ENCODE peak calls at places on chromosomes 13 and 19, in nine cellular contexts. J is SW 1271, T is trophoblast cell, B is choroid plexus epithelial cell, H is NCI-H1436 treated with DMSO at 0.1 percent for 48 hours, P is T-helper 1 cell, K is Kasumi-1, G is NCI-H187, E is right cardiac atrium. Q is an unnamed sample.

GRCh38 chr13:104648291-104648690 is 1582.1 kb upstream of the SLC10A2 start:
- DNase-seq in J (no peak), T (no peak), B (no peak), H (no peak), P (no peak), K (no peak), G (no peak), E (no peak), Q (no peak)

GRCh38 chr13:29279859-29280258 is 315.6 kb downstream of the SLC7A1 start:
- DNase-seq in J (no peak), T (no peak), B (no peak), H (no peak), P (no peak), K (no peak), G (no peak), E (no peak), Q (no peak)

GRCh38 chr13:20544186-20544914 is 18.7 kb upstream of the CRYL1 start:
- DNase-seq in J (no peak), T (no peak), B (no peak), H (no peak), P (no peak), K (no peak), G (no peak), E (no peak), Q (no peak)

GRCh38 chr19:32296694-32297093 is 48.7 kb upstream of the ZNF507 start:
- DNase-seq in J (no peak), T (no peak), B (peak), H (no peak), P (no peak), K (no peak), G (no peak), E (no peak), Q (no peak)

GRCh38 chr19:13189600-13189999 is 39.4 kb downstream of the IER2 start:
- DNase-seq in J (no peak), T (no peak), B (peak), H (no peak), P (no peak), K (no peak), G (no peak), E (peak), Q (peak)

GRCh38 chr19:23774156-23774971 is 15.7 kb upstream of the ZNF681 start:
- DNase-seq in J (no peak), T (peak), B (peak), H (no peak), P (no peak), K (no peak), G (no peak), E (no peak), Q (no peak)

GRCh38 chr13:48156466-48156865 is 61.6 kb upstream of the MED4 start:
- DNase-seq in J (no peak), T (peak), B (no peak), H (no peak), P (peak), K (no peak), G (no peak), E (peak), Q (no peak)

GRCh38 chr19:41615207-41615606 is 11.7 kb downstream of the CEACAM4 start:
- DNase-seq in J (no peak), T (no peak), B (no peak), H (no peak), P (no peak), K (no peak), G (no peak), E (no peak), Q (no peak)

GRCh38 chr19:23547816-23548430 is 139.1 kb downstream of the ZNF675 start:
- DNase-seq in J (no peak), T (no peak), B (no peak), H (no peak), P (no peak), K (no peak), G (no peak), E (no peak), Q (no peak)

GRCh38 chr19:3184847-3185481 is 766 bp upstream of the NCLN start:
- DNase-seq in J (no peak), T (no peak), B (peak), H (peak), P (peak), K (peak), G (peak), E (peak), Q (no peak)

GRCh38 chr19:5826531-5827341 is 12.8 kb downstream of the FUT6 start:
- DNase-seq in J (peak), T (peak), B (no peak), H (peak), P (peak), K (peak), G (peak), E (peak), Q (peak)